ENCODE peak calls at places on chromosomes 2 and 18, in nine cellular contexts. One of them, this sample, is unnamed.

GRCh38 chr2:220065581-220065980 is 438.2 kb downstream of the SLC4A3 start:
- DNase-seq in RWPE1: no peak
- DNase-seq in activated CD8-positive, alpha-beta T cell treated with anti-CD3 and anti-CD28 coated beads for 36 hours: no peak
- DNase-seq in GM12878: no peak
- DNase-seq in astrocyte of the cerebellum: no peak
- DNase-seq in brain microvascular endothelial cell: no peak
- DNase-seq in mammary epithelial cell: no peak
- DNase-seq in GM10248: no peak
- DNase-seq in thoracic aorta: no peak
- DNase-seq in this sample: no peak

GRCh38 chr2:136384541-136385303 is 266.8 kb upstream of the CXCR4 start:
- DNase-seq in astrocyte of the cerebellum: no peak
- DNase-seq in brain microvascular endothelial cell: peak
- DNase-seq in GM12878: no peak
- DNase-seq in thoracic aorta: no peak
- DNase-seq in activated CD8-positive, alpha-beta T cell treated with anti-CD3 and anti-CD28 coated beads for 36 hours: peak
- DNase-seq in mammary epithelial cell: peak
- DNase-seq in GM10248: peak
- DNase-seq in RWPE1: no peak
- DNase-seq in this sample: peak

GRCh38 chr2:156434461-156435291 is 1.5 kb upstream of the GPD2 start:
- DNase-seq in thoracic aorta: no peak
- DNase-seq in astrocyte of the cerebellum: no peak
- DNase-seq in GM10248: peak
- DNase-seq in brain microvascular endothelial cell: peak
- DNase-seq in mammary epithelial cell: no peak
- DNase-seq in activated CD8-positive, alpha-beta T cell treated with anti-CD3 and anti-CD28 coated beads for 36 hours: peak
- DNase-seq in RWPE1: no peak
- DNase-seq in GM12878: no peak
- DNase-seq in this sample: peak

GRCh38 chr2:1995584-1995983 is 251.3 kb upstream of the PXDN start:
- DNase-seq in brain microvascular endothelial cell: no peak
- DNase-seq in activated CD8-positive, alpha-beta T cell treated with anti-CD3 and anti-CD28 coated beads for 36 hours: no peak
- DNase-seq in astrocyte of the cerebellum: no peak
- DNase-seq in mammary epithelial cell: no peak
- DNase-seq in thoracic aorta: no peak
- DNase-seq in RWPE1: no peak
- DNase-seq in GM12878: no peak
- DNase-seq in GM10248: no peak
- DNase-seq in this sample: no peak

GRCh38 chr18:55509631-55510372 is 78.2 kb downstream of the TCF4 start:
- DNase-seq in brain microvascular endothelial cell: peak
- DNase-seq in GM12878: peak
- DNase-seq in mammary epithelial cell: peak
- DNase-seq in RWPE1: no peak
- DNase-seq in GM10248: peak
- DNase-seq in activated CD8-positive, alpha-beta T cell treated with anti-CD3 and anti-CD28 coated beads for 36 hours: no peak
- DNase-seq in astrocyte of the cerebellum: peak
- DNase-seq in thoracic aorta: no peak
- DNase-seq in this sample: peak

GRCh38 chr2:235183789-235184188 is 232.0 kb downstream of the SH3BP4 start:
- DNase-seq in GM10248: no peak
- DNase-seq in brain microvascular endothelial cell: no peak
- DNase-seq in thoracic aorta: no peak
- DNase-seq in mammary epithelial cell: no peak
- DNase-seq in RWPE1: no peak
- DNase-seq in GM12878: no peak
- DNase-seq in activated CD8-positive, alpha-beta T cell treated with anti-CD3 and anti-CD28 coated beads for 36 hours: no peak
- DNase-seq in astrocyte of the cerebellum: no peak
- DNase-seq in this sample: no peak

GRCh38 chr18:49601211-49601610 is 39.4 kb downstream of the LIPG start:
- DNase-seq in brain microvascular endothelial cell: no peak
- DNase-seq in thoracic aorta: no peak
- DNase-seq in activated CD8-positive, alpha-beta T cell treated with anti-CD3 and anti-CD28 coated beads for 36 hours: no peak
- DNase-seq in RWPE1: no peak
- DNase-seq in astrocyte of the cerebellum: no peak
- DNase-seq in GM10248: no peak
- DNase-seq in GM12878: no peak
- DNase-seq in mammary epithelial cell: no peak
- DNase-seq in this sample: no peak

GRCh38 chr2:62589691-62590356 is 83.8 kb upstream of the TMEM17 start:
- DNase-seq in GM10248: no peak
- DNase-seq in GM12878: no peak
- DNase-seq in thoracic aorta: no peak
- DNase-seq in astrocyte of the cerebellum: no peak
- DNase-seq in mammary epithelial cell: no peak
- DNase-seq in brain microvascular endothelial cell: no peak
- DNase-seq in RWPE1: no peak
- DNase-seq in activated CD8-positive, alpha-beta T cell treated with anti-CD3 and anti-CD28 coated beads for 36 hours: no peak
- DNase-seq in this sample: no peak

GRCh38 chr2:205924676-205925075 is 161.3 kb downstream of the INO80D start:
- DNase-seq in astrocyte of the cerebellum: no peak
- DNase-seq in brain microvascular endothelial cell: no peak
- DNase-seq in thoracic aorta: no peak
- DNase-seq in mammary epithelial cell: no peak
- DNase-seq in GM10248: no peak
- DNase-seq in activated CD8-positive, alpha-beta T cell treated with anti-CD3 and anti-CD28 coated beads for 36 hours: no peak
- DNase-seq in GM12878: no peak
- DNase-seq in RWPE1: no peak
- DNase-seq in this sample: no peak

GRCh38 chr2:119383410-119384140 is 16.8 kb downstream of the DBI start:
- DNase-seq in mammary epithelial cell: no peak
- DNase-seq in thoracic aorta: no peak
- DNase-seq in GM12878: no peak
- DNase-seq in astrocyte of the cerebellum: no peak
- DNase-seq in brain microvascular endothelial cell: no peak
- DNase-seq in activated CD8-positive, alpha-beta T cell treated with anti-CD3 and anti-CD28 coated beads for 36 hours: no peak
- DNase-seq in RWPE1: no peak
- DNase-seq in GM10248: no peak
- DNase-seq in this sample: no peak

GRCh38 chr2:196166876-196167275 is 4.5 kb downstream of the STK17B start:
- DNase-seq in RWPE1: peak
- DNase-seq in thoracic aorta: no peak
- DNase-seq in activated CD8-positive, alpha-beta T cell treated with anti-CD3 and anti-CD28 coated beads for 36 hours: peak
- DNase-seq in GM10248: no peak
- DNase-seq in GM12878: no peak
- DNase-seq in astrocyte of the cerebellum: peak
- DNase-seq in brain microvascular endothelial cell: peak
- DNase-seq in mammary epithelial cell: peak
- DNase-seq in this sample: no peak

GRCh38 chr2:69032336-69032735 is 19.4 kb downstream of the ANTXR1 start:
- DNase-seq in GM12878: no peak
- DNase-seq in mammary epithelial cell: no peak
- DNase-seq in RWPE1: no peak
- DNase-seq in GM10248: no peak
- DNase-seq in astrocyte of the cerebellum: peak
- DNase-seq in activated CD8-positive, alpha-beta T cell treated with anti-CD3 and anti-CD28 coated beads for 36 hours: no peak
- DNase-seq in thoracic aorta: no peak
- DNase-seq in brain microvascular endothelial cell: peak
- DNase-seq in this sample: no peak

GRCh38 chr18:22399949-22400348 is 17.8 kb downstream of the CTAGE1 start:
- DNase-seq in activated CD8-positive, alpha-beta T cell treated with anti-CD3 and anti-CD28 coated beads for 36 hours: no peak
- DNase-seq in GM12878: no peak
- DNase-seq in mammary epithelial cell: no peak
- DNase-seq in thoracic aorta: no peak
- DNase-seq in brain microvascular endothelial cell: peak
- DNase-seq in astrocyte of the cerebellum: no peak
- DNase-seq in GM10248: no peak
- DNase-seq in RWPE1: no peak
- DNase-seq in this sample: no peak

GRCh38 chr2:76813084-76813483 is 709.1 kb downstream of the LRRTM4 start:
- DNase-seq in mammary epithelial cell: no peak
- DNase-seq in GM10248: no peak
- DNase-seq in brain microvascular endothelial cell: no peak
- DNase-seq in thoracic aorta: no peak
- DNase-seq in astrocyte of the cerebellum: no peak
- DNase-seq in activated CD8-positive, alpha-beta T cell treated with anti-CD3 and anti-CD28 coated beads for 36 hours: no peak
- DNase-seq in GM12878: no peak
- DNase-seq in RWPE1: no peak
- DNase-seq in this sample: no peak

GRCh38 chr2:63788070-63788469 is 53.6 kb upstream of the UGP2 start:
- DNase-seq in GM12878: no peak
- DNase-seq in activated CD8-positive, alpha-beta T cell treated with anti-CD3 and anti-CD28 coated beads for 36 hours: no peak
- DNase-seq in mammary epithelial cell: peak
- DNase-seq in RWPE1: peak
- DNase-seq in thoracic aorta: no peak
- DNase-seq in brain microvascular endothelial cell: peak
- DNase-seq in GM10248: no peak
- DNase-seq in astrocyte of the cerebellum: no peak
- DNase-seq in this sample: no peak

GRCh38 chr2:172783091-172783898 is 47.6 kb downstream of the RAPGEF4 start:
- DNase-seq in thoracic aorta: no peak
- DNase-seq in GM10248: no peak
- DNase-seq in brain microvascular endothelial cell: peak
- DNase-seq in astrocyte of the cerebellum: peak
- DNase-seq in RWPE1: peak
- DNase-seq in GM12878: no peak
- DNase-seq in activated CD8-positive, alpha-beta T cell treated with anti-CD3 and anti-CD28 coated beads for 36 hours: no peak
- DNase-seq in mammary epithelial cell: peak
- DNase-seq in this sample: no peak

GRCh38 chr18:34222396-34223163 is 2.1 kb downstream of the NOL4 start:
- DNase-seq in RWPE1: no peak
- DNase-seq in astrocyte of the cerebellum: no peak
- DNase-seq in GM10248: peak
- DNase-seq in brain microvascular endothelial cell: no peak
- DNase-seq in GM12878: no peak
- DNase-seq in activated CD8-positive, alpha-beta T cell treated with anti-CD3 and anti-CD28 coated beads for 36 hours: peak
- DNase-seq in thoracic aorta: no peak
- DNase-seq in mammary epithelial cell: peak
- DNase-seq in this sample: peak

GRCh38 chr18:56575819-56576663 is 62.4 kb downstream of the TXNL1 start:
- DNase-seq in brain microvascular endothelial cell: peak
- DNase-seq in GM12878: no peak
- DNase-seq in activated CD8-positive, alpha-beta T cell treated with anti-CD3 and anti-CD28 coated beads for 36 hours: no peak
- DNase-seq in RWPE1: peak
- DNase-seq in astrocyte of the cerebellum: peak
- DNase-seq in thoracic aorta: no peak
- DNase-seq in mammary epithelial cell: peak
- DNase-seq in GM10248: peak
- DNase-seq in this sample: peak

GRCh38 chr18:32072321-32072720 is 19.4 kb upstream of the RNF138 start:
- DNase-seq in GM10248: peak
- DNase-seq in astrocyte of the cerebellum: no peak
- DNase-seq in GM12878: no peak
- DNase-seq in activated CD8-positive, alpha-beta T cell treated with anti-CD3 and anti-CD28 coated beads for 36 hours: peak
- DNase-seq in mammary epithelial cell: no peak
- DNase-seq in RWPE1: peak
- DNase-seq in thoracic aorta: no peak
- DNase-seq in brain microvascular endothelial cell: no peak
- DNase-seq in this sample: peak
- TF ChIP-seq CTCF in GM10248: peak
- TF ChIP-seq CTCF in astrocyte of the cerebellum: peak
- TF ChIP-seq CTCF in GM12878: peak
- TF ChIP-seq CTCF in activated CD8-positive, alpha-beta T cell treated with anti-CD3 and anti-CD28 coated beads for 36 hours: peak
- TF ChIP-seq CTCF in mammary epithelial cell: peak
- TF ChIP-seq CTCF in RWPE1: peak
- TF ChIP-seq CTCF in thoracic aorta: peak
- TF ChIP-seq CTCF in brain microvascular endothelial cell: peak
- TF ChIP-seq CTCF in this sample: peak

GRCh38 chr2:65256088-65256487 is 28.5 kb downstream of the ACTR2 start:
- DNase-seq in mammary epithelial cell: no peak
- DNase-seq in GM10248: no peak
- DNase-seq in thoracic aorta: no peak
- DNase-seq in brain microvascular endothelial cell: no peak
- DNase-seq in astrocyte of the cerebellum: no peak
- DNase-seq in RWPE1: no peak
- DNase-seq in GM12878: no peak
- DNase-seq in activated CD8-positive, alpha-beta T cell treated with anti-CD3 and anti-CD28 coated beads for 36 hours: no peak
- DNase-seq in this sample: no peak
- TF ChIP-seq CTCF in mammary epithelial cell: peak
- TF ChIP-seq CTCF in GM10248: peak
- TF ChIP-seq CTCF in thoracic aorta: no peak
- TF ChIP-seq CTCF in brain microvascular endothelial cell: no peak
- TF ChIP-seq CTCF in astrocyte of the cerebellum: no peak
- TF ChIP-seq CTCF in RWPE1: peak
- TF ChIP-seq CTCF in GM12878: no peak
- TF ChIP-seq CTCF in activated CD8-positive, alpha-beta T cell treated with anti-CD3 and anti-CD28 coated beads for 36 hours: no peak
- TF ChIP-seq CTCF in this sample: peak

GRCh38 chr18:77702686-77703085 is 453.0 kb downstream of the GALR1 start:
- DNase-seq in GM12878: no peak
- DNase-seq in brain microvascular endothelial cell: peak
- DNase-seq in GM10248: no peak
- DNase-seq in thoracic aorta: no peak
- DNase-seq in mammary epithelial cell: no peak
- DNase-seq in astrocyte of the cerebellum: peak
- DNase-seq in RWPE1: peak
- DNase-seq in activated CD8-positive, alpha-beta T cell treated with anti-CD3 and anti-CD28 coated beads for 36 hours: peak
- DNase-seq in this sample: no peak
- TF ChIP-seq CTCF in GM12878: no peak
- TF ChIP-seq CTCF in brain microvascular endothelial cell: peak
- TF ChIP-seq CTCF in GM10248: peak
- TF ChIP-seq CTCF in thoracic aorta: no peak
- TF ChIP-seq CTCF in mammary epithelial cell: no peak
- TF ChIP-seq CTCF in astrocyte of the cerebellum: peak
- TF ChIP-seq CTCF in RWPE1: peak
- TF ChIP-seq CTCF in activated CD8-positive, alpha-beta T cell treated with anti-CD3 and anti-CD28 coated beads for 36 hours: no peak
- TF ChIP-seq CTCF in this sample: peak

DNA sequence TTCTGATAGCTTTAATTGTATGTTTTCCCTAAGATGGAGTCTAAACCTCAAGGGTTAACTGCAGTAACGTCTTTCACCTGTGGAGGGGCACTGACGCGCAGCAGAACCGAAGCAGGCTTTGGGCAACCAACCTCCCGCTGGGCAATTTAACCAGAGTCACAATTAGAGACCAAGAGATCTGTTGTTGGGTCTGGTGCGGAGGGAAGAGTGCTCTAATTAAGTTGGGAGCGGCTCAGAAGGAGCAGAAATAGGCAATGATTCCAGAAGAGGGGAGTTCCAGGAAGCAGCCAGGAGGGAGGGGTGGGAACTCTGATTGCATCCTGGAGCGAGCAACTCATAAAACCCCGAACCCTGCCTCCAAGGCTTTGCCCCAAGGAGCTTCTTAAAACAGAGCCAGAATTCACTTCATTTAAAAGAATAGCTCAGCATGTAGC is 245.8 kb downstream of the PAX3 start:
- DNase-seq in GM12878: no peak
- DNase-seq in brain microvascular endothelial cell: no peak
- DNase-seq in thoracic aorta: no peak
- DNase-seq in astrocyte of the cerebellum: no peak
- DNase-seq in RWPE1: no peak
- DNase-seq in GM10248: no peak
- DNase-seq in mammary epithelial cell: no peak
- DNase-seq in activated CD8-positive, alpha-beta T cell treated with anti-CD3 and anti-CD28 coated beads for 36 hours: peak
- DNase-seq in this sample: no peak
- TF ChIP-seq CTCF in GM12878: peak
- TF ChIP-seq CTCF in brain microvascular endothelial cell: peak
- TF ChIP-seq CTCF in thoracic aorta: no peak
- TF ChIP-seq CTCF in astrocyte of the cerebellum: peak
- TF ChIP-seq CTCF in RWPE1: no peak
- TF ChIP-seq CTCF in GM10248: no peak
- TF ChIP-seq CTCF in mammary epithelial cell: peak
- TF ChIP-seq CTCF in activated CD8-positive, alpha-beta T cell treated with anti-CD3 and anti-CD28 coated beads for 36 hours: no peak
- TF ChIP-seq CTCF in this sample: no peak

GRCh38 chr2:66030553-66030952 is 404.4 kb upstream of the MEIS1 start:
- DNase-seq in activated CD8-positive, alpha-beta T cell treated with anti-CD3 and anti-CD28 coated beads for 36 hours: no peak
- DNase-seq in brain microvascular endothelial cell: no peak
- DNase-seq in thoracic aorta: no peak
- DNase-seq in astrocyte of the cerebellum: no peak
- DNase-seq in mammary epithelial cell: no peak
- DNase-seq in GM10248: no peak
- DNase-seq in GM12878: no peak
- DNase-seq in RWPE1: peak
- DNase-seq in this sample: no peak
- TF ChIP-seq CTCF in activated CD8-positive, alpha-beta T cell treated with anti-CD3 and anti-CD28 coated beads for 36 hours: no peak
- TF ChIP-seq CTCF in brain microvascular endothelial cell: no peak
- TF ChIP-seq CTCF in thoracic aorta: no peak
- TF ChIP-seq CTCF in astrocyte of the cerebellum: peak
- TF ChIP-seq CTCF in mammary epithelial cell: no peak
- TF ChIP-seq CTCF in GM10248: no peak
- TF ChIP-seq CTCF in GM12878: no peak
- TF ChIP-seq CTCF in RWPE1: no peak
- TF ChIP-seq CTCF in this sample: no peak

GRCh38 chr18:37537868-37538525 is 27.6 kb downstream of the CELF4 start:
- DNase-seq in astrocyte of the cerebellum: peak
- DNase-seq in GM10248: peak
- DNase-seq in RWPE1: peak
- DNase-seq in brain microvascular endothelial cell: peak
- DNase-seq in activated CD8-positive, alpha-beta T cell treated with anti-CD3 and anti-CD28 coated beads for 36 hours: peak
- DNase-seq in thoracic aorta: peak
- DNase-seq in GM12878: no peak
- DNase-seq in mammary epithelial cell: peak
- DNase-seq in this sample: peak
- TF ChIP-seq CTCF in astrocyte of the cerebellum: peak
- TF ChIP-seq CTCF in GM10248: peak
- TF ChIP-seq CTCF in RWPE1: peak
- TF ChIP-seq CTCF in brain microvascular endothelial cell: peak
- TF ChIP-seq CTCF in activated CD8-positive, alpha-beta T cell treated with anti-CD3 and anti-CD28 coated beads for 36 hours: peak
- TF ChIP-seq CTCF in thoracic aorta: peak
- TF ChIP-seq CTCF in GM12878: peak
- TF ChIP-seq CTCF in mammary epithelial cell: peak
- TF ChIP-seq CTCF in this sample: peak